ENCODE peak calls at places on chromosomes 7 and 10, in five cellular contexts. One of them, this sample, is unnamed.

GRCh38 chr7:82443044-82443800 is at the start of gene CACNA2D1:
- DNase-seq in endodermal cell: peak
- DNase-seq in AG09309: no peak
- DNase-seq in body of pancreas: peak
- DNase-seq in endothelial cell of umbilical vein: peak
- DNase-seq in this sample: no peak

GRCh38 chr10:77639756-77640155 is 2.1 kb upstream of the KCNMA1 start:
- DNase-seq in body of pancreas: no peak
- DNase-seq in endothelial cell of umbilical vein: no peak
- DNase-seq in AG09309: no peak
- DNase-seq in endodermal cell: no peak
- DNase-seq in this sample: no peak

GRCh38 chr10:52308251-52309031 is 5.6 kb upstream of the DKK1 start:
- DNase-seq in body of pancreas: peak
- DNase-seq in endodermal cell: peak
- DNase-seq in AG09309: no peak
- DNase-seq in endothelial cell of umbilical vein: peak
- DNase-seq in this sample: no peak

GRCh38 chr7:42993038-42993437 is 60.9 kb downstream of the MRPL32 start:
- DNase-seq in AG09309: no peak
- DNase-seq in endothelial cell of umbilical vein: no peak
- DNase-seq in body of pancreas: no peak
- DNase-seq in endodermal cell: peak
- DNase-seq in this sample: no peak

GRCh38 chr7:1592299-1592842 is 22.5 kb upstream of the PSMG3 start:
- DNase-seq in endodermal cell: peak
- DNase-seq in AG09309: no peak
- DNase-seq in body of pancreas: no peak
- DNase-seq in endothelial cell of umbilical vein: no peak
- DNase-seq in this sample: no peak

GRCh38 chr7:38929460-38930171 is 20.6 kb upstream of the VPS41 start:
- DNase-seq in endothelial cell of umbilical vein: peak
- DNase-seq in AG09309: no peak
- DNase-seq in body of pancreas: no peak
- DNase-seq in endodermal cell: no peak
- DNase-seq in this sample: no peak

GRCh38 chr7:84904561-84904960 is 282.3 kb downstream of the SEMA3D start:
- DNase-seq in AG09309: no peak
- DNase-seq in body of pancreas: no peak
- DNase-seq in endothelial cell of umbilical vein: peak
- DNase-seq in endodermal cell: no peak
- DNase-seq in this sample: no peak

GRCh38 chr10:124557648-124558338 is 96.2 kb downstream of the LHPP start:
- DNase-seq in endothelial cell of umbilical vein: no peak
- DNase-seq in AG09309: no peak
- DNase-seq in endodermal cell: no peak
- DNase-seq in body of pancreas: no peak
- DNase-seq in this sample: no peak

GRCh38 chr10:102781089-102781920 is 37.6 kb downstream of the WBP1L start:
- DNase-seq in endodermal cell: peak
- DNase-seq in body of pancreas: no peak
- DNase-seq in AG09309: no peak
- DNase-seq in endothelial cell of umbilical vein: peak
- DNase-seq in this sample: no peak

GRCh38 chr10:133204226-133205015 is 25.6 kb upstream of the UTF1 start:
- DNase-seq in endothelial cell of umbilical vein: no peak
- DNase-seq in endodermal cell: no peak
- DNase-seq in AG09309: no peak
- DNase-seq in body of pancreas: no peak
- DNase-seq in this sample: no peak

GRCh38 chr10:35449944-35450343 is 113.6 kb downstream of the CCNY start:
- DNase-seq in body of pancreas: no peak
- DNase-seq in endothelial cell of umbilical vein: no peak
- DNase-seq in AG09309: no peak
- DNase-seq in endodermal cell: no peak
- DNase-seq in this sample: no peak

GRCh38 chr10:132899751-132900065 is 42.7 kb downstream of the CFAP46 start:
- DNase-seq in endothelial cell of umbilical vein: no peak
- DNase-seq in body of pancreas: no peak
- DNase-seq in endodermal cell: no peak
- DNase-seq in AG09309: no peak
- DNase-seq in this sample: no peak

GRCh38 chr10:76509501-76509900 is 1078.1 kb downstream of the LRMDA start:
- DNase-seq in body of pancreas: no peak
- DNase-seq in AG09309: no peak
- DNase-seq in endodermal cell: no peak
- DNase-seq in endothelial cell of umbilical vein: no peak
- DNase-seq in this sample: peak

GRCh38 chr7:106175507-106175906 is 63.4 kb upstream of the SYPL1 start:
- DNase-seq in endothelial cell of umbilical vein: no peak
- DNase-seq in endodermal cell: no peak
- DNase-seq in AG09309: no peak
- DNase-seq in body of pancreas: no peak
- DNase-seq in this sample: no peak

GRCh38 chr10:126110434-126110833 is 214.1 kb downstream of the FANK1 start:
- DNase-seq in body of pancreas: no peak
- DNase-seq in endothelial cell of umbilical vein: no peak
- DNase-seq in AG09309: peak
- DNase-seq in endodermal cell: no peak
- DNase-seq in this sample: no peak

GRCh38 chr7:26052721-26053120 is 99.3 kb upstream of the NFE2L3 start:
- DNase-seq in endodermal cell: no peak
- DNase-seq in body of pancreas: no peak
- DNase-seq in AG09309: no peak
- DNase-seq in endothelial cell of umbilical vein: no peak
- DNase-seq in this sample: no peak

GRCh38 chr10:119235381-119235780 is 28.0 kb downstream of the GRK5 start:
- DNase-seq in endodermal cell: no peak
- DNase-seq in body of pancreas: no peak
- DNase-seq in endothelial cell of umbilical vein: peak
- DNase-seq in AG09309: no peak
- DNase-seq in this sample: no peak

GRCh38 chr10:38072552-38072951 is 21.6 kb upstream of the ZNF37A start:
- DNase-seq in body of pancreas: no peak
- DNase-seq in endothelial cell of umbilical vein: no peak
- DNase-seq in endodermal cell: no peak
- DNase-seq in AG09309: no peak
- DNase-seq in this sample: no peak

GRCh38 chr7:1706721-1707613 is 36.9 kb downstream of the ELFN1 start:
- DNase-seq in AG09309: no peak
- DNase-seq in endodermal cell: peak
- DNase-seq in endothelial cell of umbilical vein: no peak
- DNase-seq in body of pancreas: peak
- DNase-seq in this sample: no peak

GRCh38 chr7:87398441-87398840 is 53.0 kb downstream of the CROT start:
- DNase-seq in endodermal cell: no peak
- DNase-seq in body of pancreas: no peak
- DNase-seq in AG09309: no peak
- DNase-seq in endothelial cell of umbilical vein: no peak
- DNase-seq in this sample: peak

GRCh38 chr10:72802291-72803118 is 91.0 kb upstream of the OIT3 start:
- DNase-seq in endodermal cell: no peak
- DNase-seq in body of pancreas: no peak
- DNase-seq in AG09309: no peak
- DNase-seq in endothelial cell of umbilical vein: peak
- DNase-seq in this sample: no peak

GRCh38 chr10:121668336-121669009 is 70.2 kb upstream of the FGFR2 start:
- DNase-seq in endodermal cell: peak
- DNase-seq in endothelial cell of umbilical vein: peak
- DNase-seq in AG09309: no peak
- DNase-seq in body of pancreas: peak
- DNase-seq in this sample: no peak

DNA sequence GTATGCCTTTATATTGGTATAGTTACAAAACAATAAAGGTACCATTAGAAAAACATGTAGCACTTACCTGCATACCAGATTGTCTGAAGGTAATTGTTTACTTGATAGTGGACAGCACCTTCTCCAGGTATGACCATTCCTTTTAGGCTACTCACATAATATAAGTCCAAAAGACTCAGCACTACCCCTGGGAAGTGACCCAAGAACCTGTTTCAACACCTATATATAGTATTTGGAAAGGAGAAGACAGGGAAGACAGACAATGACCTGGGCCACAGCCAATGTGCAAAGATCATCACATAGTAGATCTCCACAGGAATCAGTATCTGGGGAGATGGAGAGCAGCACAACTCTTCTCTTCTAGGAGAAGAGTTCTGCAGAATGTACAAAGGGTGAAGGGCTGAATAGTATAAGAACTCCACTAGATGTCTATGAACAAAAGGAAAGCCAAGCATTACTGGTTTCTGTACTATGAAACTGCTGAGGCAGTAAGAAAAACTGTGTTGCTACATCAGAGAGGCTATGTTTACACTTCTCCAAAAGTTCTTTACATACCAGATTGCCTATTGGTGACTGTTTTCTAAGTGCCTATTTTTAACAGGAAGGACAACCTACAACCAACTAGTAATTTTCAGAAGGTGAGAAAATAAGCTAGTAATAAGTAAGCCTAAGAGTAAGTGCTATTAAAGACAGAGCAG is 159.2 kb downstream of the BTAF1 start:
- DNase-seq in endothelial cell of umbilical vein: no peak
- DNase-seq in body of pancreas: no peak
- DNase-seq in endodermal cell: no peak
- DNase-seq in AG09309: no peak
- DNase-seq in this sample: no peak
- TF ChIP-seq CTCF in endothelial cell of umbilical vein: no peak
- TF ChIP-seq CTCF in body of pancreas: no peak
- TF ChIP-seq CTCF in endodermal cell: no peak
- TF ChIP-seq CTCF in AG09309: no peak
- TF ChIP-seq CTCF in this sample: no peak

DNA sequence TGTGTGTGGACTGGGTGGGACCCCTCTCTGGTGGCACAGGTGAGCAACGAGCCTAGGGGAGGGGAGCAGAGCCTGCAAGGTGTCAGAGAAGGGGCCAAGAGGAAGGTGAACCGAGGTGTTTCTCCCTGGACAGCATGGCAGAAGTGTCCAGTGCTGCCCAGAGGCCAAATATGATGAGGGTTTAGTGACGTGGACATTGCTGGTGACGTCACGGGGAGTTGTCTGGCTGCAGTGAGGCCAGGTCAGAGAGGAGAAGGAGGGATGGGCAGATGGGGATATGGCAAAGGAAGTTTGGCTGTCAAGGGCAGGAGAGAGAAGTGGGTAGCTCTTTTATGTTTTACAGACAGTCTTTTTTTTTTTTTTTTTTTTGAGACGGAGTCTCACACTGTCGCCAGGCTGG is 2.6 kb upstream of the ZNF853 start:
- DNase-seq in AG09309: no peak
- DNase-seq in body of pancreas: no peak
- DNase-seq in endodermal cell: no peak
- DNase-seq in endothelial cell of umbilical vein: no peak
- DNase-seq in this sample: no peak
- H3K4me3 ChIP-seq in AG09309: no peak
- H3K4me3 ChIP-seq in body of pancreas: no peak
- H3K4me3 ChIP-seq in endodermal cell: no peak
- H3K4me3 ChIP-seq in endothelial cell of umbilical vein: no peak
- H3K4me3 ChIP-seq in this sample: no peak

GRCh38 chr7:36085096-36085495 is 68.0 kb upstream of the EEPD1 start:
- DNase-seq in endodermal cell: no peak
- DNase-seq in endothelial cell of umbilical vein: no peak
- DNase-seq in AG09309: no peak
- DNase-seq in body of pancreas: no peak
- DNase-seq in this sample: no peak

GRCh38 chr7:36086571-36086970 is 66.5 kb upstream of the EEPD1 start:
- DNase-seq in endothelial cell of umbilical vein: no peak
- DNase-seq in AG09309: no peak
- DNase-seq in body of pancreas: no peak
- DNase-seq in endodermal cell: no peak
- DNase-seq in this sample: no peak

GRCh38 chr7:36083626-36084380 is 69.3 kb upstream of the EEPD1 start:
- DNase-seq in AG09309: no peak
- DNase-seq in endothelial cell of umbilical vein: no peak
- DNase-seq in endodermal cell: no peak
- DNase-seq in body of pancreas: no peak
- DNase-seq in this sample: no peak

GRCh38 chr7:36082910-36083309 is 70.1 kb upstream of the EEPD1 start:
- DNase-seq in AG09309: no peak
- DNase-seq in endodermal cell: peak
- DNase-seq in body of pancreas: no peak
- DNase-seq in endothelial cell of umbilical vein: no peak
- DNase-seq in this sample: no peak

GRCh38 chr7:36084485-36085091 is 68.5 kb upstream of the EEPD1 start:
- DNase-seq in endodermal cell: peak
- DNase-seq in body of pancreas: peak
- DNase-seq in AG09309: peak
- DNase-seq in endothelial cell of umbilical vein: no peak
- DNase-seq in this sample: peak
- TF ChIP-seq CTCF in endodermal cell: peak
- TF ChIP-seq CTCF in body of pancreas: peak
- TF ChIP-seq CTCF in AG09309: peak
- TF ChIP-seq CTCF in endothelial cell of umbilical vein: no peak
- TF ChIP-seq CTCF in this sample: peak

DNA sequence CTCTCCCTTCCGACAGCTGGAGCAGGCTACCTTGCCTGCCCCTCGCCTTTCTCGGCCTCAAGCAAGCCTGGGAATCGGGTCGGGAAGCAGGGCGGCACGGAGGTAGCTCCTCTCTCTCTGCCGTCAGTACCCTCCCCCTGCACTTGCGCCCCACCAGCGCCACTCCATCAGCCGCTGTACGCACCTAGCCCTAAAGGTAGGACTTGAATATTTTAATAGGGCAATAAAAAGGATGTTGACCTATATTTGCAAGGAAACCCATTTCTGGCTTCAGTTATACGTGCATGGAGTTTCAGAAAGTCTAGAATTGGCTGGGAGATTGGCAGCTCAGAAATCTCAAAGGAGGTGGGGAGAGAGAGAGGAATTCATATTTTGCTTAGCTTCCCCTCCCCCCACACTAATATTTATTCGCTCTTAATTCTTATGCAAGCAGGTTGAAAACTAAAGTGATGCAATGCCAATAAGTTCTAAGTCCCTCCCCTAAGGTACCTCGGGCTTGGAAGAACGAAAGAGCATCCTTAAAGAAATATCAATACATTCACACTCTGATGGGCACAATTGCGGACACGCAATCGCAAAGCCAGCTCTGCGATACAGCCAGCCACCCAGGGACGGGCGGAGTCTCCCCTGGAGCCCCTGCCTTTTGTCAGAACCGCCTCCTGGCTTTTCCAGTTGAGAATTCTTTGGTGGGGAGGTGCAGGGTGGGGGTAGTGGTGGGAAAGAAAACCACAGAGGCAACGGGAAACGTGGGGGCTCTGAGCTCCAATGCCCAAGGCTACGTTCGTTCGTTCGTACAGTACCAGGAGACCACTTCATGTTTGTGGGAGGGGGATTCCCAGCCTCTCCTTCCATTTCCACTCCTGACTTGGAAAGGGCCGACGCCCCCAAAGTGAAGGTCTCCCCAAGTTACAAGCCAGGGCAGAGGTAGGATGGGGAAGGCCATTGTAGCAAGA is 1.4 kb downstream of the SHH start:
- DNase-seq in body of pancreas: no peak
- DNase-seq in endothelial cell of umbilical vein: no peak
- DNase-seq in AG09309: no peak
- DNase-seq in endodermal cell: peak
- DNase-seq in this sample: no peak
- H3K4me3 ChIP-seq in body of pancreas: no peak
- H3K4me3 ChIP-seq in endothelial cell of umbilical vein: no peak
- H3K4me3 ChIP-seq in AG09309: no peak
- H3K4me3 ChIP-seq in endodermal cell: peak
- H3K4me3 ChIP-seq in this sample: no peak

This sample was measured in BJ.